ENCODE peak calls at places on chromosome 14, in eight cellular contexts. Q is brain microvascular endothelial cell, I is AG09319, N is PC-3, E is cardiac fibroblast, B is IMR-90, F is AG04450, R is epithelial cell of esophagus. A is an unnamed sample.

GRCh38 chr14:102610968-102611811 is 18.7 kb downstream of the RCOR1 start:
- DNase-seq in I (no peak), E (peak), F (no peak), N (no peak), B (no peak), R (no peak), Q (no peak), A (no peak)

GRCh38 chr14:94679106-94679819 is 67.1 kb downstream of the SERPINA3 start:
- DNase-seq in Q (peak), R (no peak), N (no peak), F (no peak), B (no peak), E (no peak), I (no peak), A (no peak)

GRCh38 chr14:74988131-74988530 is 14.6 kb upstream of the EIF2B2 start:
- DNase-seq in Q (peak), R (peak), B (peak), F (no peak), E (peak), I (no peak), N (peak), A (peak)

GRCh38 chr14:104821229-104821945 is 20.5 kb downstream of the ZBTB42 start:
- DNase-seq in B (no peak), R (no peak), F (no peak), Q (no peak), E (no peak), N (no peak), I (no peak), A (no peak)

GRCh38 chr14:66507181-66507721 is 696 bp upstream of the GPHN start:
- DNase-seq in E (no peak), F (no peak), R (no peak), N (peak), I (no peak), B (no peak), Q (peak), A (no peak)

GRCh38 chr14:105136401-105137322 is 31.9 kb downstream of the JAG2 start:
- DNase-seq in I (no peak), F (no peak), Q (no peak), N (no peak), E (no peak), R (no peak), B (no peak), A (no peak)

GRCh38 chr14:70032016-70032415 is 152.8 kb downstream of the SMOC1 start:
- DNase-seq in N (no peak), I (no peak), Q (no peak), E (no peak), F (no peak), B (no peak), R (no peak), A (no peak)

GRCh38 chr14:35628989-35629388 is 95.0 kb downstream of the INSM2 start:
- DNase-seq in F (no peak), R (no peak), N (no peak), B (peak), I (no peak), E (no peak), Q (no peak), A (no peak)

GRCh38 chr14:28294834-28295440 is 471.6 kb upstream of the FOXG1 start:
- DNase-seq in I (no peak), B (no peak), Q (peak), R (peak), F (no peak), E (peak), N (peak), A (no peak)

GRCh38 chr14:39419272-39419671 is 13.0 kb downstream of the FBXO33 start:
- DNase-seq in Q (no peak), B (no peak), N (no peak), R (no peak), E (no peak), F (no peak), I (no peak), A (no peak)

GRCh38 chr14:23054000-23054811 is 3.1 kb downstream of the CDH24 start:
- DNase-seq in F (no peak), E (no peak), R (no peak), N (no peak), B (no peak), Q (no peak), I (no peak), A (no peak)

GRCh38 chr14:74333909-74334308 is 14.4 kb upstream of the VRTN start:
- DNase-seq in E (peak), B (peak), N (no peak), I (peak), F (peak), Q (peak), R (peak), A (peak)

GRCh38 chr14:78446807-78447206 is 276.6 kb downstream of the NRXN3 start:
- DNase-seq in R (peak), N (no peak), I (no peak), E (peak), Q (peak), B (no peak), F (no peak), A (no peak)

GRCh38 chr14:59022144-59022543 is 166.3 kb upstream of the DAAM1 start:
- DNase-seq in B (no peak), R (peak), F (no peak), E (no peak), N (peak), Q (no peak), I (no peak), A (no peak)
- TF ChIP-seq CTCF in B (no peak), R (peak), F (no peak), E (peak), N (peak), Q (peak), I (no peak), A (peak)

DNA sequence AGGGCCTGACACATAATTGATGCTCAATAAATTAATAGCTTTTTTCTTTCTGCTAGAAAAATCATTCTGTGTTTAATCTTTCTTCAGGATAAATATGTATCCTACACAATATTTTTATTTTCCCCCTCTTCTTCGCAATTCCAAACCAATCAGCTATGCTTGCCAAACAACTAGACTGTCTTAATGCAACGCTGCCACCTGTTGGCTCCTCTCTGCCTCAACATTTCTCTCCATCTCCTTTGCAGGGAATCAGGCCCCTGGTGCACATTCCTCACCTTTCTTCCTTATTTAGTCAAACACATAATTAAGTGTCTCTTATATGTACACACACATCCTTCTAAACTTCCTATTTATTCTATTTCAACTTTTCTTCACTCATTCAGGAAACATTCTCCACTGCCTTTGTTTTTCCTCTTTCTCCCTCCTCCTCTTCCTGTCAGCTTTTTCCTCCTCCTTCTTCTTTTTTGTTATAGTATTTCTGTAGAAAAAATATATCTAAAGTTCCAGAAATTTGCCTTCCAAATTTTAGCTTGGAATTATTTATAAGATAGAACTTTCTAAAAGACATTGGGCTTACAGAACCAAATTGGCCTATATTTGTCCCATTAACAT is 406.0 kb downstream of the PRKD1 start:
- DNase-seq in E (peak), F (no peak), R (peak), I (no peak), N (peak), Q (no peak), B (peak), A (peak)
- TF ChIP-seq CTCF in E (peak), F (peak), R (peak), I (peak), N (peak), Q (peak), B (peak), A (peak)

GRCh38 chr14:76516884-76517283 is 140.9 kb downstream of the ESRRB start:
- DNase-seq in Q (no peak), N (no peak), E (no peak), F (no peak), B (no peak), R (peak), I (no peak), A (no peak)
- TF ChIP-seq CTCF in Q (no peak), N (no peak), E (no peak), F (no peak), B (no peak), R (no peak), I (no peak), A (no peak)

DNA sequence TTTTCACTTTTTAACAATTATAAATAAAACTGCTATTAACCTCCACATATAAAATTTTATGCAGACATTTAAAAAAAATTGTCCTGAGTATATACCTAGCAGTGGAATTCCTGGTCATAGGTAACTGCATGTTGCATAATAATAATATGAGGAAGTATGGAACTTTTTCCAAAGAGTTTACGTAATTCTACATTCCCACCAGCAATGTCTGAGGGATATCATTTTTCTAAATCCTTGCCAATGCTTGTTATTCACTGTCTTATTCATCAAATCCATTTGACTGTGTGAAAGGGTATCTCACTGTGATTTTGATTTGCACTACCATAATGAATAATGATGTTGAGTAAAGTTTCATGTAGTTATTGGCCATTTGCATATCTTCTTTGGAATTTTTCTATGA is 393.8 kb downstream of the LRFN5 start:
- DNase-seq in I (no peak), E (no peak), N (peak), R (peak), B (no peak), F (no peak), Q (no peak), A (no peak)
- TF ChIP-seq CTCF in I (no peak), E (no peak), N (no peak), R (no peak), B (no peak), F (no peak), Q (no peak), A (no peak)